ENCODE peak calls at places on chromosomes 16 and 17, in six cellular contexts. One of them, this sample, is unnamed.

GRCh38 chr17:78805301-78805700 is 23.2 kb upstream of the CYTH1 start:
- DNase-seq in coronary artery: no peak
- DNase-seq in astrocyte of the spinal cord: no peak
- DNase-seq in mammary epithelial cell: no peak
- DNase-seq in lung: no peak
- DNase-seq in breast epithelium: no peak
- DNase-seq in this sample: no peak

GRCh38 chr16:24010440-24011089 is 174.8 kb downstream of the PRKCB start:
- DNase-seq in coronary artery: no peak
- DNase-seq in astrocyte of the spinal cord: peak; percentile 39
- DNase-seq in mammary epithelial cell: peak; percentile 66
- DNase-seq in lung: peak; percentile 74
- DNase-seq in breast epithelium: no peak
- DNase-seq in this sample: peak; percentile 48

GRCh38 chr16:31016018-31016417 is 5.6 kb upstream of the STX1B start:
- DNase-seq in coronary artery: no peak
- DNase-seq in astrocyte of the spinal cord: no peak
- DNase-seq in mammary epithelial cell: no peak
- DNase-seq in lung: no peak
- DNase-seq in breast epithelium: no peak
- DNase-seq in this sample: no peak

GRCh38 chr17:44655983-44656700 is at the start of gene MEIOC:
- DNase-seq in coronary artery: no peak
- DNase-seq in astrocyte of the spinal cord: peak; percentile 9
- DNase-seq in mammary epithelial cell: peak; percentile 9
- DNase-seq in lung: no peak
- DNase-seq in breast epithelium: no peak
- DNase-seq in this sample: no peak

GRCh38 chr17:50347087-50347893 is 1.4 kb downstream of the XYLT2 start:
- DNase-seq in coronary artery: no peak
- DNase-seq in astrocyte of the spinal cord: no peak
- DNase-seq in mammary epithelial cell: no peak
- DNase-seq in lung: no peak
- DNase-seq in breast epithelium: no peak
- DNase-seq in this sample: no peak

GRCh38 chr17:47682138-47682537 is 11.8 kb upstream of the TBKBP1 start:
- DNase-seq in coronary artery: no peak
- DNase-seq in astrocyte of the spinal cord: no peak
- DNase-seq in mammary epithelial cell: no peak
- DNase-seq in lung: no peak
- DNase-seq in breast epithelium: no peak
- DNase-seq in this sample: no peak

GRCh38 chr17:64406321-64407200 is 15.9 kb upstream of the PECAM1 start:
- DNase-seq in coronary artery: no peak
- DNase-seq in astrocyte of the spinal cord: no peak
- DNase-seq in mammary epithelial cell: no peak
- DNase-seq in lung: no peak
- DNase-seq in breast epithelium: no peak
- DNase-seq in this sample: no peak

GRCh38 chr16:19861811-19862327 is 22.8 kb downstream of the GPRC5B start:
- DNase-seq in coronary artery: no peak
- DNase-seq in astrocyte of the spinal cord: no peak
- DNase-seq in mammary epithelial cell: no peak
- DNase-seq in lung: no peak
- DNase-seq in breast epithelium: no peak
- DNase-seq in this sample: no peak

GRCh38 chr16:52597772-52598483 is 51.0 kb upstream of the TOX3 start:
- DNase-seq in coronary artery: no peak
- DNase-seq in astrocyte of the spinal cord: no peak
- DNase-seq in mammary epithelial cell: no peak
- DNase-seq in lung: no peak
- DNase-seq in breast epithelium: no peak
- DNase-seq in this sample: peak; percentile 51

GRCh38 chr17:16917995-16918394 is 53.9 kb downstream of the TNFRSF13B start:
- DNase-seq in coronary artery: no peak
- DNase-seq in astrocyte of the spinal cord: no peak
- DNase-seq in mammary epithelial cell: no peak
- DNase-seq in lung: peak; percentile 61
- DNase-seq in breast epithelium: peak; percentile 35
- DNase-seq in this sample: no peak

GRCh38 chr17:32852811-32853210 is 24.1 kb downstream of the MYO1D start:
- DNase-seq in coronary artery: no peak
- DNase-seq in astrocyte of the spinal cord: no peak
- DNase-seq in mammary epithelial cell: peak; percentile 44
- DNase-seq in lung: no peak
- DNase-seq in breast epithelium: no peak
- DNase-seq in this sample: peak; percentile 66

GRCh38 chr17:6641374-6641818 is 536 bp downstream of the TXNDC17 start:
- DNase-seq in coronary artery: no peak
- DNase-seq in astrocyte of the spinal cord: no peak
- DNase-seq in mammary epithelial cell: peak; percentile 33
- DNase-seq in lung: no peak
- DNase-seq in breast epithelium: no peak
- DNase-seq in this sample: peak; percentile 31

GRCh38 chr17:68821860-68822693 is 133.1 kb downstream of the ABCA8 start:
- DNase-seq in coronary artery: no peak
- DNase-seq in astrocyte of the spinal cord: peak; percentile 92
- DNase-seq in mammary epithelial cell: peak; percentile 85
- DNase-seq in lung: no peak
- DNase-seq in breast epithelium: no peak
- DNase-seq in this sample: peak; percentile 92

GRCh38 chr17:50550661-50551432 is 3.9 kb downstream of the SPATA20 start:
- DNase-seq in coronary artery: no peak
- DNase-seq in astrocyte of the spinal cord: peak; percentile 81
- DNase-seq in mammary epithelial cell: no peak
- DNase-seq in lung: peak; percentile 80
- DNase-seq in breast epithelium: peak; percentile 77
- DNase-seq in this sample: peak; percentile 56

GRCh38 chr17:73255671-73256181 is 6.0 kb downstream of the CPSF4L start:
- DNase-seq in coronary artery: no peak
- DNase-seq in astrocyte of the spinal cord: peak; percentile 36
- DNase-seq in mammary epithelial cell: peak; percentile 53
- DNase-seq in lung: no peak
- DNase-seq in breast epithelium: no peak
- DNase-seq in this sample: peak; percentile 67

GRCh38 chr16:68396481-68396880 is 51.8 kb downstream of the SMPD3 start:
- DNase-seq in coronary artery: no peak
- DNase-seq in astrocyte of the spinal cord: peak; percentile 35
- DNase-seq in mammary epithelial cell: peak; percentile 26
- DNase-seq in lung: peak; percentile 49
- DNase-seq in breast epithelium: no peak
- DNase-seq in this sample: peak; percentile 43

GRCh38 chr17:57939797-57940196 is 15.4 kb downstream of the CUEDC1 start:
- DNase-seq in coronary artery: no peak
- DNase-seq in astrocyte of the spinal cord: no peak
- DNase-seq in mammary epithelial cell: no peak
- DNase-seq in lung: no peak
- DNase-seq in breast epithelium: no peak
- DNase-seq in this sample: no peak

GRCh38 chr17:78000351-78000750 is 41.8 kb downstream of the TNRC6C start:
- DNase-seq in coronary artery: no peak
- DNase-seq in astrocyte of the spinal cord: peak; percentile 59
- DNase-seq in mammary epithelial cell: peak; percentile 2
- DNase-seq in lung: no peak
- DNase-seq in breast epithelium: no peak
- DNase-seq in this sample: no peak

GRCh38 chr16:46853713-46854443 is 22.9 kb upstream of the C16orf87 start:
- DNase-seq in coronary artery: no peak
- DNase-seq in astrocyte of the spinal cord: peak; percentile 75
- DNase-seq in mammary epithelial cell: peak; percentile 49
- DNase-seq in lung: peak; percentile 78
- DNase-seq in breast epithelium: peak; percentile 78
- DNase-seq in this sample: peak; percentile 57

GRCh38 chr16:3576211-3576610 is 992 bp downstream of the NLRC3 start:
- DNase-seq in coronary artery: no peak
- DNase-seq in astrocyte of the spinal cord: no peak
- DNase-seq in mammary epithelial cell: no peak
- DNase-seq in lung: no peak
- DNase-seq in breast epithelium: no peak
- DNase-seq in this sample: no peak

GRCh38 chr16:53773150-53773846 is 69.3 kb downstream of the FTO start:
- DNase-seq in coronary artery: no peak
- DNase-seq in astrocyte of the spinal cord: peak; percentile 84
- DNase-seq in mammary epithelial cell: peak; percentile 72
- DNase-seq in lung: peak; percentile 41
- DNase-seq in breast epithelium: no peak
- DNase-seq in this sample: peak; percentile 79

GRCh38 chr17:67221062-67221998 is 23.7 kb downstream of the HELZ start:
- DNase-seq in coronary artery: no peak
- DNase-seq in astrocyte of the spinal cord: no peak
- DNase-seq in mammary epithelial cell: peak; percentile 44
- DNase-seq in lung: no peak
- DNase-seq in breast epithelium: no peak
- DNase-seq in this sample: peak; percentile 54

GRCh38 chr17:64077409-64077808 is 52.5 kb downstream of the ERN1 start:
- DNase-seq in coronary artery: no peak
- DNase-seq in astrocyte of the spinal cord: no peak
- DNase-seq in mammary epithelial cell: no peak
- DNase-seq in lung: peak; percentile 57
- DNase-seq in breast epithelium: no peak
- DNase-seq in this sample: peak; percentile 82

GRCh38 chr17:11031787-11032186 is 193.9 kb upstream of the PIRT start:
- DNase-seq in coronary artery: no peak
- DNase-seq in astrocyte of the spinal cord: no peak
- DNase-seq in mammary epithelial cell: no peak
- DNase-seq in lung: no peak
- DNase-seq in breast epithelium: no peak
- DNase-seq in this sample: no peak

GRCh38 chr17:9729735-9730420 is 61.5 kb downstream of the DHRS7C start:
- DNase-seq in coronary artery: no peak
- DNase-seq in astrocyte of the spinal cord: no peak
- DNase-seq in mammary epithelial cell: peak; percentile 53
- DNase-seq in lung: no peak
- DNase-seq in breast epithelium: no peak
- DNase-seq in this sample: peak; percentile 85

GRCh38 chr17:68424861-68425260 is 32.4 kb downstream of the WIPI1 start:
- DNase-seq in coronary artery: no peak
- DNase-seq in astrocyte of the spinal cord: no peak
- DNase-seq in mammary epithelial cell: peak; percentile 7
- DNase-seq in lung: no peak
- DNase-seq in breast epithelium: peak; percentile 84
- DNase-seq in this sample: peak; percentile 28

GRCh38 chr17:81130385-81131288 is 34.7 kb upstream of the PVALEF start:
- DNase-seq in coronary artery: no peak
- DNase-seq in astrocyte of the spinal cord: no peak
- DNase-seq in mammary epithelial cell: no peak
- DNase-seq in lung: peak; percentile 53
- DNase-seq in breast epithelium: no peak
- DNase-seq in this sample: no peak
- TF ChIP-seq CTCF in coronary artery: no peak
- TF ChIP-seq CTCF in astrocyte of the spinal cord: no peak
- TF ChIP-seq CTCF in mammary epithelial cell: no peak
- TF ChIP-seq CTCF in lung: no peak
- TF ChIP-seq CTCF in breast epithelium: no peak
- TF ChIP-seq CTCF in this sample: no peak

GRCh38 chr17:45734598-45734997 is 49.5 kb upstream of the CRHR1 start:
- DNase-seq in coronary artery: no peak
- DNase-seq in astrocyte of the spinal cord: no peak
- DNase-seq in mammary epithelial cell: no peak
- DNase-seq in lung: no peak
- DNase-seq in breast epithelium: no peak
- DNase-seq in this sample: no peak
- H3K4me3 ChIP-seq in coronary artery: no peak overlapping the region
- H3K4me3 ChIP-seq in astrocyte of the spinal cord: no peak overlapping the region
- H3K4me3 ChIP-seq in mammary epithelial cell: no peak overlapping the region
- H3K4me3 ChIP-seq in lung: no peak overlapping the region
- H3K4me3 ChIP-seq in breast epithelium: no peak overlapping the region
- H3K4me3 ChIP-seq in this sample: no peak overlapping the region

GRCh38 chr16:58306327-58306726 is 11.5 kb upstream of the PRSS54 start:
- DNase-seq in coronary artery: no peak
- DNase-seq in astrocyte of the spinal cord: peak; percentile 30
- DNase-seq in mammary epithelial cell: peak; percentile 21
- DNase-seq in lung: no peak
- DNase-seq in breast epithelium: no peak
- DNase-seq in this sample: peak; percentile 64
- TF ChIP-seq CTCF in coronary artery: no peak
- TF ChIP-seq CTCF in astrocyte of the spinal cord: peak; percentile 66
- TF ChIP-seq CTCF in mammary epithelial cell: peak; percentile 46
- TF ChIP-seq CTCF in lung: peak; percentile 3
- TF ChIP-seq CTCF in breast epithelium: peak; percentile 23
- TF ChIP-seq CTCF in this sample: peak; percentile 62

DNA sequence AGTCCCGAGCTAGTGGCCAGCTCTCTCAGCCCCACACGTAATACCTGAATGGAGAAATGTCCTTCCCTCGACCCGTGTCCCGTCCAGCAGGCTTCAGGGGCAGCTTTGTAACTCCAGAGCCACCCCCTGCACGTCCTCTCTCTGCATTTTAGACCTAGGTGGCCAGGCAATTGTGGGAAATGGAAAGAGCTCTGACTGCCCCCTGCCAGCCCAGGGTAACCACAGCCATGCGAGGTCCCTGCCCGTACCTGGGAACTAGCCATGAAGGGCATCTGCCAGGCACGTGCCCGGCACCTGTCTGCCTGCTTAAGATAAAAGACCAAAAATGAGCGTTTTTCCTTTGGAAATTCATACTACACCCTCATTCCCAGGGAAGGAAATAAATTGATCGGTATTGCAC is 9.2 kb downstream of the MAPK8IP3 start:
- DNase-seq in coronary artery: no peak
- DNase-seq in astrocyte of the spinal cord: no peak
- DNase-seq in mammary epithelial cell: no peak
- DNase-seq in lung: no peak
- DNase-seq in breast epithelium: no peak
- DNase-seq in this sample: no peak
- H3K4me3 ChIP-seq in coronary artery: no peak overlapping the region
- H3K4me3 ChIP-seq in astrocyte of the spinal cord: no peak overlapping the region
- H3K4me3 ChIP-seq in mammary epithelial cell: no peak overlapping the region
- H3K4me3 ChIP-seq in lung: no peak overlapping the region
- H3K4me3 ChIP-seq in breast epithelium: no peak overlapping the region
- H3K4me3 ChIP-seq in this sample: no peak overlapping the region

DNA sequence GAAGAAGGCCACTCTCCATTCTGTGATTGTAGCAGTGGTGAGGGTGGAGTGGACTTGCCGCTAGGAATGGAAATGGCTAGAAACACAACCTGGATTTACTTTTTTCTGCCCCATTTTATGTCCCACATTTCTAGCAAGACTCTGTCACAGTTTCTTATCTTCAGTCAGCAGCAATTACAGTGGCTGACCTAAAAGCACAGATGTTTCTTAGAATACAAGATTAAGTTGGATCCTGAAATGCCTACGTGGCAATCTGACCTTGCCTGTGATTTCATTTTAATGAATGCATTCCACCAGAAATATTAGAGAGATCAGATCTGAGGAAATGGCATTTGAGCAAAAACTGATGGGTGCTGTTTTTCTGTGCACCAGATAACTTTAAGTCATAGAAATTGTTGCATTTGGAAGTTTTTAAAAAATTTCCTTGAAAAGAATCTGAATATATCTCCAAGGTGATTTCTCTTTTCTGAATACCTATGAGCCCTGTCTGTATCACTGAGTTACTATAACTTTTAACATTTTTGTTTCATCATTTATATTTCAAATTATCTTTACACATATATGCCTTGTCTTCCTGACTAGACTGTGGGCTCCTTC is 5.4 kb downstream of the HEATR3 start:
- DNase-seq in coronary artery: no peak
- DNase-seq in astrocyte of the spinal cord: no peak
- DNase-seq in mammary epithelial cell: no peak
- DNase-seq in lung: no peak
- DNase-seq in breast epithelium: no peak
- DNase-seq in this sample: no peak
- TF ChIP-seq CTCF in coronary artery: no peak
- TF ChIP-seq CTCF in astrocyte of the spinal cord: no peak
- TF ChIP-seq CTCF in mammary epithelial cell: no peak
- TF ChIP-seq CTCF in lung: no peak
- TF ChIP-seq CTCF in breast epithelium: no peak
- TF ChIP-seq CTCF in this sample: no peak

GRCh38 chr17:39667262-39668140 is 752 bp upstream of the PNMT start:
- DNase-seq in coronary artery: no peak
- DNase-seq in astrocyte of the spinal cord: no peak
- DNase-seq in mammary epithelial cell: no peak
- DNase-seq in lung: no peak
- DNase-seq in breast epithelium: no peak
- DNase-seq in this sample: no peak
- H3K4me3 ChIP-seq in coronary artery: peak overlapping the region; percentile 70
- H3K4me3 ChIP-seq in astrocyte of the spinal cord: no peak overlapping the region
- H3K4me3 ChIP-seq in mammary epithelial cell: no peak overlapping the region
- H3K4me3 ChIP-seq in lung: no peak overlapping the region
- H3K4me3 ChIP-seq in breast epithelium: peak overlapping the region; percentile 68
- H3K4me3 ChIP-seq in this sample: no peak overlapping the region